ENCODE peak calls at places on chromosomes 2 and 18, in six cellular contexts. A, F, W, C, J and V are unnamed samples.
A peak's percentile ranks its signal among the peaks of the same experiment; 100 is the strongest.

GRCh38 chr2:29723255-29724001 is 198.0 kb downstream of the ALK start:
- DNase-seq in F (no peak), J (no peak), W (no peak), A (peak; percentile 7), C (no peak), V (no peak)

GRCh38 chr2:1224901-1225300 is 188.4 kb upstream of the TPO start:
- DNase-seq in F (no peak), J (no peak), W (no peak), C (no peak), A (no peak), V (no peak)

GRCh38 chr2:219124379-219125110 is 36.1 kb downstream of the NHEJ1 start:
- DNase-seq in F (no peak), W (no peak), A (peak; percentile 77), C (no peak), J (no peak), V (no peak)

GRCh38 chr2:86000131-86000937 is 105.4 kb downstream of the POLR1A start:
- DNase-seq in J (peak; percentile 49), A (no peak), W (no peak), F (peak; percentile 49), C (no peak), V (no peak)

GRCh38 chr2:136444323-136444722 is 321.0 kb upstream of the THSD7B start:
- DNase-seq in F (no peak), C (no peak), A (no peak), W (no peak), J (no peak), V (no peak)

GRCh38 chr2:163736433-163737168 is 793 bp upstream of the FIGN start:
- DNase-seq in F (peak; percentile 82), C (no peak), J (peak; percentile 53), W (peak; percentile 75), A (peak; percentile 9), V (no peak)

GRCh38 chr2:160033732-160034392 is 28.6 kb downstream of the PLA2R1 start:
- DNase-seq in C (no peak), W (no peak), J (peak; percentile 87), F (no peak), A (no peak), V (no peak)

GRCh38 chr18:44599409-44599808 is 81.3 kb upstream of the SETBP1 start:
- DNase-seq in C (no peak), A (no peak), J (no peak), F (no peak), W (no peak), V (no peak)

GRCh38 chr2:44748-45341 is 1.5 kb downstream of the FAM110C start:
- DNase-seq in J (no peak), F (no peak), A (peak; percentile 75), C (no peak), W (no peak), V (peak; percentile 24)

GRCh38 chr2:239167011-239167673 is 233.7 kb downstream of the HDAC4 start:
- DNase-seq in W (peak; percentile 62), J (no peak), F (peak; percentile 52), A (peak; percentile 30), C (no peak), V (no peak)

GRCh38 chr18:47109720-47110119 is 40.6 kb downstream of the HDHD2 start:
- DNase-seq in A (no peak), C (no peak), F (no peak), J (no peak), W (no peak), V (no peak)

GRCh38 chr2:157291018-157291417 is 33.5 kb downstream of the GALNT5 start:
- DNase-seq in C (no peak), J (no peak), F (no peak), W (no peak), A (no peak), V (peak; percentile 41)

GRCh38 chr2:174051039-174051438 is 85.9 kb upstream of the SP3 start:
- DNase-seq in F (no peak), C (no peak), W (no peak), A (no peak), J (no peak), V (no peak)

GRCh38 chr18:44518091-44518490 is 162.6 kb upstream of the SETBP1 start:
- DNase-seq in C (no peak), J (no peak), W (no peak), A (no peak), F (no peak), V (no peak)

GRCh38 chr2:191369034-191369433 is 123.8 kb downstream of the MYO1B start:
- DNase-seq in W (no peak), C (no peak), A (no peak), F (no peak), J (peak; percentile 13), V (no peak)

GRCh38 chr2:18404141-18404540 is 156.3 kb downstream of the RDH14 start:
- DNase-seq in J (no peak), C (no peak), F (no peak), W (no peak), A (no peak), V (no peak)

GRCh38 chr2:173214213-173214612 is 138.6 kb downstream of the MAP3K20 start:
- DNase-seq in F (no peak), C (no peak), A (no peak), W (no peak), J (no peak), V (peak; percentile 68)

GRCh38 chr2:240593026-240593702 is 6.6 kb downstream of the CAPN10 start:
- DNase-seq in J (no peak), C (no peak), F (no peak), A (no peak), W (peak; percentile 46), V (no peak)

GRCh38 chr2:158932246-158932645 is 36.2 kb upstream of the TANC1 start:
- DNase-seq in C (no peak), F (no peak), A (no peak), W (no peak), J (no peak), V (no peak)

GRCh38 chr2:20423847-20424246 is 23.0 kb upstream of the RHOB start:
- DNase-seq in J (no peak), W (no peak), F (peak; percentile 50), A (peak; percentile 7), C (peak; percentile 79), V (no peak)

GRCh38 chr2:221895366-221896121 is 323.4 kb upstream of the EPHA4 start:
- DNase-seq in J (no peak), W (no peak), F (no peak), A (no peak), C (no peak), V (no peak)

GRCh38 chr2:2843969-2844548 is 513.0 kb upstream of the MYT1L start:
- DNase-seq in A (no peak), J (no peak), F (peak; percentile 9), W (no peak), C (no peak), V (no peak)

GRCh38 chr2:182668671-182669070 is 47.4 kb upstream of the DNAJC10 start:
- DNase-seq in J (peak; percentile 86), C (no peak), F (no peak), A (peak; percentile 7), W (no peak), V (no peak)

GRCh38 chr18:77077836-77078456 is 54.6 kb downstream of the MBP start:
- DNase-seq in W (no peak), A (no peak), C (no peak), J (no peak), F (no peak), V (no peak)

GRCh38 chr2:176710657-176711197 is 441.5 kb downstream of the MTX2 start:
- DNase-seq in F (no peak), A (no peak), W (peak; percentile 64), J (no peak), C (no peak), V (no peak)

GRCh38 chr2:102661846-102662245 is 42.5 kb downstream of the SLC9A2 start:
- DNase-seq in F (no peak), C (no peak), J (no peak), A (no peak), W (no peak), V (no peak)

GRCh38 chr2:48712151-48712550 is 43.4 kb downstream of the LHCGR start:
- DNase-seq in W (no peak), J (no peak), F (no peak), A (no peak), C (no peak), V (no peak)

GRCh38 chr2:109662889-109663288 is 48.7 kb downstream of the SOWAHC start:
- DNase-seq in A (no peak), W (no peak), F (no peak), J (no peak), C (no peak), V (no peak)

GRCh38 chr2:202072737-202073396 is at the start of gene KIAA2012:
- DNase-seq in W (no peak), F (no peak), C (no peak), J (no peak), A (no peak), V (no peak)

GRCh38 chr2:228318218-228318617 is 136.7 kb upstream of the SPHKAP start:
- DNase-seq in J (no peak), W (no peak), A (peak; percentile 11), C (no peak), F (no peak), V (no peak)

DNA sequence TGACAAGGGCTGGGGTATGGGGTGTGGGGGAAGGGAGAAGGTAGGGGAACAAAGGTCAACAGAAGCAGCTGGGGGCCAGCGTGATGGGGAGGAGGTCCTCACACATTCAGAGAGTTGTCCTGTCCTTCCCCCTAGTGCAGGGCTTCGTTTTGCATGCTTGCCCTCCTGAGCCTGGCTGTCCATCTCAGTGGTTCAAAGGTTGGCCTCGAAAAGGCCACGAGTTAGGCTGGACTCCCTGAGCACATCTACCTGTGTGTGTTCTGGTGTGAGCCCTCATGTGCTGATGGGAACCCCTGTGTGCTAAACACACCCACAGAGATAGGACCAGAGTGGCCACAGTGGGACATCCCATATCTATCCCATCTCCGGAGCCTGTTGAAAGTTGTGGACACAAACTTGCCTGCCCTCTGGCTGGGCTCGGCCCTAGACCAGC is 51.9 kb downstream of the EPAS1 start:
- DNase-seq in F (no peak), J (no peak), C (no peak), A (no peak), W (no peak), V (no peak)
- TF ChIP-seq POLR2A in F (no peak), J (no peak), C (no peak), A (no peak), W (no peak), V (no peak)

DNA sequence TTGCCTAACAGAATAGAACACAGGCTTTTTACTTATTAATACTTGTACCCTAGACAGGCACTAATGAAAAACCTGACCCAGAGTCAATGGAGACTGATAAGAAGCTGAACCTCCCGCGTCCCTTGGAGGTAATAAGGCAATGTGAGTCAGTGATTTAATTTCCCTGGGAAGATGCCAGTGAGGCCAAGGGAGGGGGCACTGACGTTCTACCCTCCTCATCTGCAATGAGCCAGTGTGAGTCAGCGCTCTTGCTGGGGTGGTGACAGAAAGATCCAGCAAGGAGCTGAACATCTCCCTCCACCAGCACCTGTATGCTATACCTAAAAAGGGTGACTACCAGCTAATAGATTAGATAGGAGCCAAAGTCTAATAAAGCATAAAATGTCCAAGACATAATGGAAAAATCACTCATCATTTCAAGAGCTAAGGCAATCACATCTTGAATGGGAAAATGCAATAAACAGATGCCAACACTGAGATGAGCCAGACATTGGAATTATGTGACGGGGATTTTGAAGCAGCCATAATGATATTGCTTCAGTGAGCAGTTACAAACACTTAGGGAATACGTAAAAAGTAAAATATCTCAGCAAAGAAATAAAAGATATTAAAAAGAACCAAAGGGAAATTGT is 116.9 kb downstream of the TPGS2 start:
- DNase-seq in W (no peak), F (no peak), C (no peak), J (no peak), A (no peak), V (no peak)
- TF ChIP-seq POLR2AphosphoS5 in W (no peak), F (no peak), C (no peak), J (no peak), A (no peak), V (no peak)

GRCh38 chr2:142873850-142874287 is 3.6 kb upstream of the KYNU start:
- DNase-seq in C (no peak), F (no peak), W (no peak), J (peak; percentile 51), A (no peak), V (no peak)
- TF ChIP-seq CTCF in C (no peak), F (no peak), W (no peak), J (no peak), A (no peak), V (no peak)

GRCh38 chr2:9474361-9475117 is at the start of gene IAH1:
- DNase-seq in C (no peak), F (no peak), A (peak; percentile 71), J (peak; percentile 60), W (peak; percentile 81), V (peak; percentile 39)
- TF ChIP-seq POLR2A in C (no peak), F (no peak), A (no peak), J (peak; percentile 66), W (no peak), V (peak; percentile 63)